ENCODE peak calls at places on chromosomes 7 and 10, in nine cellular contexts. A is CD8-positive, alpha-beta T cell; G is colonic mucosa; J is NCI-H2029; N is NCI-H774; B is T-helper 1 cell; E is NCI-H1436 treated with DMSO at 0.1 percent for 48 hours; S is endothelial cell; C is germinal center. U is an unnamed sample.
A peak's percentile ranks its signal among the peaks of the same experiment; 100 is the strongest.

GRCh38 chr7:30846378-30846777 is 65.3 kb upstream of the AQP1 start:
- DNase-seq in A (no peak), G (peak; percentile 87), J (no peak), N (no peak), B (no peak), E (no peak), S (no peak), C (no peak), U (no peak)

GRCh38 chr10:109956454-109957091 is 33.3 kb upstream of the XPNPEP1 start:
- DNase-seq in A (no peak), G (no peak), J (no peak), N (no peak), B (no peak), E (no peak), S (peak; percentile 26), C (peak; percentile 72), U (peak; percentile 56)

GRCh38 chr10:21292763-21293517 is 232.5 kb downstream of the SKIDA1 start:
- DNase-seq in A (no peak), G (peak; percentile 34), J (no peak), N (no peak), B (no peak), E (no peak), S (peak; percentile 51), C (no peak), U (no peak)

GRCh38 chr10:93437000-93437945 is 44.9 kb downstream of the MYOF start:
- DNase-seq in A (no peak), G (no peak), J (no peak), N (no peak), B (no peak), E (no peak), S (peak; percentile 24), C (no peak), U (no peak)

GRCh38 chr10:92575961-92576360 is 2.1 kb upstream of the IDE start:
- DNase-seq in A (no peak), G (no peak), J (no peak), N (no peak), B (no peak), E (no peak), S (no peak), C (no peak), U (no peak)

GRCh38 chr7:22499044-22499443 is 944 bp downstream of the STEAP1B start:
- DNase-seq in A (no peak), G (no peak), J (no peak), N (no peak), B (no peak), E (no peak), S (no peak), C (no peak), U (peak; percentile 33)

GRCh38 chr7:22725585-22725984 is 1.4 kb upstream of the IL6 start:
- DNase-seq in A (no peak), G (no peak), J (no peak), N (no peak), B (no peak), E (no peak), S (no peak), C (no peak), U (peak; percentile 72)

GRCh38 chr7:31782411-31782991 is 95.5 kb downstream of the PPP1R17 start:
- DNase-seq in A (no peak), G (no peak), J (peak; percentile 45), N (peak; percentile 41), B (no peak), E (no peak), S (peak; percentile 34), C (peak; percentile 37), U (peak; percentile 52)

GRCh38 chr7:5643280-5643679 is 138.2 kb downstream of the RNF216 start:
- DNase-seq in A (peak; percentile 17), G (no peak), J (no peak), N (no peak), B (no peak), E (no peak), S (peak; percentile 71), C (no peak), U (no peak)

GRCh38 chr10:120403109-120403508 is 53.9 kb upstream of the PLPP4 start:
- DNase-seq in A (no peak), G (no peak), J (no peak), N (no peak), B (no peak), E (no peak), S (no peak), C (no peak), U (no peak)

GRCh38 chr10:2760736-2761135 is 306.6 kb upstream of the PFKP start:
- DNase-seq in A (no peak), G (no peak), J (no peak), N (no peak), B (no peak), E (no peak), S (no peak), C (no peak), U (no peak)